ENCODE peak calls at places on chromosomes 1 and 21, in five cellular contexts. A is lower lobe of right lung, I is ovary, U is A549, N is fibroblast of lung. F is an unnamed sample. For H3K4me1, the result is how much of the 10 kb centered on the place peaks cover.

GRCh38 chr1:63732666-63733065 is 41.2 kb upstream of the ROR1 start:
- DNase-seq in A (no peak), I (no peak), U (peak), N (peak), F (no peak)

GRCh38 chr1:66503841-66504470 is 30.0 kb upstream of the SGIP1 start:
- DNase-seq in A (no peak), I (no peak), U (peak), N (peak), F (no peak)

GRCh38 chr1:183953031-183953430 is 84.5 kb downstream of the COLGALT2 start:
- DNase-seq in A (no peak), I (no peak), U (no peak), N (no peak), F (no peak)

GRCh38 chr1:150551784-150552691 is 2.8 kb downstream of the ADAMTSL4 start:
- DNase-seq in A (peak), I (peak), U (peak), N (peak), F (peak)

GRCh38 chr21:28675265-28676041 is 317.2 kb downstream of the LTN1 start:
- DNase-seq in A (no peak), I (no peak), U (no peak), N (peak), F (no peak)

GRCh38 chr1:172203135-172203823 is 217.2 kb upstream of the C1orf105 start:
- DNase-seq in A (no peak), I (no peak), U (no peak), N (peak), F (no peak)

GRCh38 chr1:160267284-160267991 is 5.1 kb upstream of the DCAF8 start:
- DNase-seq in A (no peak), I (no peak), U (no peak), N (no peak), F (no peak)

GRCh38 chr1:75092141-75092540 is 42.0 kb upstream of the LHX8 start:
- DNase-seq in A (no peak), I (no peak), U (no peak), N (no peak), F (peak)

GRCh38 chr1:233610628-233611027 is 3.3 kb upstream of the KCNK1 start:
- DNase-seq in A (no peak), I (no peak), U (no peak), N (no peak), F (no peak)

GRCh38 chr1:187641015-187641414 is 812.3 kb downstream of the PLA2G4A start:
- DNase-seq in A (no peak), I (no peak), U (no peak), N (no peak), F (no peak)

GRCh38 chr1:7230121-7230895 is 445.1 kb downstream of the CAMTA1 start:
- DNase-seq in A (no peak), I (no peak), U (no peak), N (no peak), F (peak)

GRCh38 chr1:10901091-10901893 is 104.8 kb upstream of the CASZ1 start:
- DNase-seq in A (peak), I (no peak), U (no peak), N (peak), F (peak)

GRCh38 chr21:45979141-45979631 is 2.4 kb upstream of the COL6A1 start:
- DNase-seq in A (peak), I (peak), U (no peak), N (no peak), F (peak)

GRCh38 chr1:42833981-42834380 is 12.4 kb upstream of the ZNF691 start:
- DNase-seq in A (no peak), I (no peak), U (no peak), N (no peak), F (no peak)

GRCh38 chr1:211480941-211481545 is 10.9 kb downstream of the RD3 start:
- DNase-seq in A (no peak), I (no peak), U (no peak), N (no peak), F (peak)

GRCh38 chr1:6513296-6513928 is 21.9 kb upstream of the PLEKHG5 start:
- DNase-seq in A (no peak), I (no peak), U (no peak), N (peak), F (no peak)

GRCh38 chr1:207993477-207994445 is 82.8 kb upstream of the CD34 start:
- DNase-seq in A (no peak), I (no peak), U (peak), N (no peak), F (no peak)

GRCh38 chr21:15616864-15617574 is 112.8 kb upstream of the USP25 start:
- DNase-seq in A (no peak), I (no peak), U (no peak), N (peak), F (no peak)

GRCh38 chr1:57599233-57599994 is 175.6 kb upstream of the DAB1 start:
- DNase-seq in A (no peak), I (no peak), U (no peak), N (peak), F (no peak)

GRCh38 chr1:12180315-12180714 is 13.5 kb downstream of the TNFRSF1B start:
- DNase-seq in A (peak), I (no peak), U (no peak), N (no peak), F (peak)

GRCh38 chr1:205678286-205679111 is 1.8 kb downstream of the SLC45A3 start:
- DNase-seq in A (no peak), I (peak), U (no peak), N (peak), F (no peak)

GRCh38 chr1:228339766-228340685 is 66.6 kb downstream of the TRIM11 start:
- DNase-seq in A (peak), I (peak), U (no peak), N (no peak), F (peak)

GRCh38 chr21:32499249-32500055 is 85.9 kb downstream of the TCP10L start:
- DNase-seq in A (no peak), I (peak), U (no peak), N (peak), F (no peak)

GRCh38 chr1:116261227-116261626 is 111.8 kb upstream of the ATP1A1 start:
- DNase-seq in A (no peak), I (no peak), U (no peak), N (no peak), F (no peak)

GRCh38 chr1:235030919-235031596 is 97.6 kb downstream of the TOMM20 start:
- DNase-seq in A (no peak), I (no peak), U (no peak), N (no peak), F (peak)

GRCh38 chr1:180611016-180611930 is 20.5 kb upstream of the XPR1 start:
- DNase-seq in A (no peak), I (no peak), U (no peak), N (peak), F (no peak)

GRCh38 chr21:31974454-31974985 is 101.7 kb downstream of the HUNK start:
- DNase-seq in A (no peak), I (no peak), U (no peak), N (no peak), F (no peak)

GRCh38 chr1:168752171-168752570 is 23.2 kb upstream of the DPT start:
- DNase-seq in A (no peak), I (no peak), U (peak), N (peak), F (no peak)

GRCh38 chr1:222068101-222068500 is 326.2 kb upstream of the DUSP10 start:
- DNase-seq in A (no peak), I (no peak), U (peak), N (no peak), F (no peak)

GRCh38 chr1:61338899-61339298 is 256.5 kb downstream of the NFIA start:
- DNase-seq in A (no peak), I (no peak), U (no peak), N (no peak), F (no peak)

GRCh38 chr1:96713649-96714048 is 7.9 kb upstream of the PTBP2 start:
- DNase-seq in A (no peak), I (no peak), U (no peak), N (no peak), F (no peak)

GRCh38 chr1:72285074-72285425 is 2.7 kb upstream of the NEGR1 start:
- DNase-seq in A (no peak), I (peak), U (no peak), N (no peak), F (no peak)

GRCh38 chr1:150621497-150622113 is 7.8 kb downstream of the ENSA start:
- DNase-seq in A (no peak), I (no peak), U (peak), N (peak), F (no peak)

GRCh38 chr1:221394011-221394544 is 347.8 kb downstream of the DUSP10 start:
- DNase-seq in A (no peak), I (no peak), U (peak), N (peak), F (no peak)

GRCh38 chr1:172533511-172534116 is 664 bp downstream of the SUCO start:
- DNase-seq in A (peak), I (peak), U (peak), N (peak), F (peak)

GRCh38 chr1:152110365-152110859 is 4.8 kb downstream of the TCHH start:
- DNase-seq in A (peak), I (no peak), U (peak), N (peak), F (peak)

DNA sequence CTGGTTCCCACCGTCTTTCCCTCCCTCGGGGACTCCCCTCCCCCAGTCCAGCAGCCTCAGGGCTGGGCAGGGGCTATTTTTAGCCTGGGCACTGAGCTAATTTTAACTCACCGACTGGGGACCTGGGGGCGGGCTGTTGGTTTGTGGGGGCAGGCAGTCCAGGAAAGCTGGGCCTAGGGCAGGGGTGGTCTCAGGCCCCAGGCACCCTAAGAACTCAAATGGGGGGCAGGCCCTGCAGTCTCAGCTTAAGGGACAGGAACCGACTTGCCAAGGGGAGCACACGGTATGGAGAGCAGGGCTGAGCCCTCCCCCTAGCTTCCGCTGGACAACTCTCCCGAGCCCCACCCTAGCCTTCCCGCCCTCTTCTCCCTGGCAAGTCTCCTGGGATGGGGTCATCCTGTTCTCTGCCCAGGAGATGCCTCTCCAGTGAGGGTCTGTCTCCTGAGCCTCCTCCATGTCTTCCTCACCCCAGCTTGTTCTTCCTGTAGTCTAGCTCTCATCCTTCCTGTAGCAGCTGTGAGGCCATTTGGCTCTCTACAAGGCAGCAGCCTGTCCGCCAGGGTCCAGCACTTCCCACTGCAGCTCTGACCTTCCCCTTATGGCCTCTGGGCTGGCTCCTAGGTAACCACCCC is 10.1 kb downstream of the MEF2D start:
- DNase-seq in A (no peak), I (peak), U (peak), N (no peak), F (no peak)
- H3K4me3 ChIP-seq in A (peak), I (peak), U (no peak), N (no peak), F (no peak)

DNA sequence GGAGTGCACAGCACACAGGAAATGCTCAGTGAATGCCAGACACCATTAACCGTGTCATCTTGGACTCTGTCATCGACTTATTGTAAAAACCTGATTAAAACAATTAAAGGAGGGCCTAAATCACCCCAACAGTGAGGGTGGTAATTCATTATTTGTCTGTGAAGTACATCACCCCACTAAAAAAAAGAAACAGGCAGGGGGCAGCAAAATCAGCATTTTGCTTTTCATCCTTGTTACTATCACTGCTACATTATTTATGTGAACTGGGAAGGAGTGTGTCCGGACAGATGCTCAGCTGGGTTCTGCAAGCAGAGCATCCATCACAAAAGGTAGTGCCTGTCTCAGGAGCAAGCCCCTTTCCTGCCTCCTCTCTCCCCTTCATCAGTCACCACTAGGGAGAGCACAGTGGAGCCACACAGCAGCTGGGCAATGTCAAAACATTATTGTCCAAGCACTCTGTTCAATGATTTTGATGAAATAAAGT is 98.5 kb downstream of the RERE start:
- DNase-seq in A (no peak), I (no peak), U (no peak), N (no peak), F (no peak)
- TF ChIP-seq CTCF in A (no peak), I (peak), U (peak), N (peak), F (peak)

GRCh38 chr1:203713125-203713524 is 51.9 kb upstream of the LAX1 start:
- DNase-seq in A (no peak), I (no peak), U (no peak), N (no peak), F (no peak)
- H3K4me1 ChIP-seq in A (under half), I (under half), U (under half), N (under half), F (under half)

DNA sequence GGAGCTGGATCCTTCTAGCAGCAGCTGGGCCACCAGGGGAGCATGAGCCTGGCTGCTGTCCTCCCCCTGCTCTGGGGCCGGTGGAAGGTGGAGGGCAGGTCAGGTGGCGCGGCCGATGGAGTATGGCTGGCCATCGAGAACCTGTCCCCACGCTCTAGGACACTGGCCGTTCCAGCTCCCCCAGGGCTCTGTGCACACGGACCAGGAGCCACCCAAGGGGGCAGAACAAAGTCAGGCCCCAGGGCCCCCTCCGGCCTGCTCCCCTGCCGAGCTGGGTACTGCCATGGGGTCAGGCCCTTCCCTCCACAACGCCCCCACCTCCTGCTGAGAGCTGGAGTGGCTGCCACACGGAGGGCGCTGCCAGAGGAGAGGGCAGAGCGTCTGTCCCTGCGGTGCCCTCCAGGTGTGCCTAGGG is 4.5 kb upstream of the PLCH2 start:
- DNase-seq in A (no peak), I (no peak), U (no peak), N (no peak), F (no peak)
- H3K4me3 ChIP-seq in A (no peak), I (no peak), U (no peak), N (no peak), F (no peak)

GRCh38 chr1:83583351-83584014 is 415.4 kb downstream of the TTLL7 start:
- DNase-seq in A (no peak), I (no peak), U (peak), N (no peak), F (no peak)
- TF ChIP-seq CTCF in A (no peak), I (no peak), U (no peak), N (no peak), F (no peak)